ENCODE peak calls at places on chromosomes 7 and 10, in eight cellular contexts. J is nephron progenitor cell; R is stimulated activated CD4-positive, alpha-beta T cell treated with anti-CD3 and anti-CD28 coated beads, TNF-alpha, amount 100 ng/mL, for 24 hours; B is naive thymus-derived CD8-positive, alpha-beta T cell; T is substantia nigra; S is H54; N is NCI-H526; L is skeletal muscle cell. V is an unnamed sample.

GRCh38 chr7:14800664-14801063 is 101.9 kb downstream of the DGKB start:
- DNase-seq in L (no peak), B (no peak), N (no peak), T (no peak), R (no peak), S (no peak), J (no peak), V (no peak)

GRCh38 chr10:63718006-63718405 is 196.8 kb downstream of the REEP3 start:
- DNase-seq in S (no peak), L (no peak), J (no peak), T (no peak), N (no peak), B (no peak), R (no peak), V (no peak)

GRCh38 chr10:66190413-66190812 is 735.4 kb upstream of the LRRTM3 start:
- DNase-seq in L (no peak), N (no peak), B (no peak), J (no peak), R (no peak), T (no peak), S (no peak), V (no peak)

GRCh38 chr7:1043552-1044188 is 676 bp upstream of the GPR146 start:
- DNase-seq in R (no peak), N (no peak), T (no peak), B (peak; percentile 50), J (no peak), S (no peak), L (no peak), V (no peak)

GRCh38 chr7:17144313-17144712 is 154.1 kb upstream of the AHR start:
- DNase-seq in T (no peak), N (no peak), B (no peak), S (peak; percentile 29), R (peak; percentile 63), L (no peak), J (no peak), V (no peak)

GRCh38 chr7:112204072-112204775 is 2.0 kb downstream of the DOCK4 start:
- DNase-seq in J (peak; percentile 16), T (no peak), R (no peak), S (peak; percentile 9), L (no peak), N (no peak), B (no peak), V (peak; percentile 46)

GRCh38 chr7:128921866-128922440 is 11.4 kb upstream of the KCP start:
- DNase-seq in S (no peak), J (no peak), L (no peak), R (no peak), N (no peak), T (no peak), B (no peak), V (no peak)

GRCh38 chr10:60040003-60040662 is 133.8 kb upstream of the CCDC6 start:
- DNase-seq in B (no peak), S (no peak), T (no peak), L (no peak), N (no peak), R (no peak), J (no peak), V (no peak)